ENCODE peak calls at places on chromosomes 5 and 9, in six cellular contexts. One of them, this sample, is unnamed.

GRCh38 chr5:108459661-108460170 is 77.8 kb upstream of the FBXL17 start:
- DNase-seq in H4: no peak
- DNase-seq in NCI-H2171: no peak
- DNase-seq in transverse colon: no peak
- DNase-seq in foreskin fibroblast: no peak
- DNase-seq in WTC11: no peak
- DNase-seq in this sample: no peak

GRCh38 chr5:172093965-172094364 is 87.5 kb upstream of the FBXW11 start:
- DNase-seq in H4: no peak
- DNase-seq in NCI-H2171: no peak
- DNase-seq in transverse colon: no peak
- DNase-seq in foreskin fibroblast: no peak
- DNase-seq in WTC11: no peak
- DNase-seq in this sample: no peak

GRCh38 chr9:6563036-6563435 is 82.5 kb downstream of the GLDC start:
- DNase-seq in H4: no peak
- DNase-seq in NCI-H2171: no peak
- DNase-seq in transverse colon: no peak
- DNase-seq in foreskin fibroblast: peak
- DNase-seq in WTC11: no peak
- DNase-seq in this sample: no peak

GRCh38 chr5:138339086-138339456 is 1.0 kb downstream of the FAM53C start:
- DNase-seq in H4: no peak
- DNase-seq in NCI-H2171: no peak
- DNase-seq in transverse colon: no peak
- DNase-seq in foreskin fibroblast: peak
- DNase-seq in WTC11: no peak
- DNase-seq in this sample: peak

GRCh38 chr5:5591567-5591966 is 169.1 kb downstream of the ICE1 start:
- DNase-seq in H4: no peak
- DNase-seq in NCI-H2171: no peak
- DNase-seq in transverse colon: no peak
- DNase-seq in foreskin fibroblast: no peak
- DNase-seq in WTC11: no peak
- DNase-seq in this sample: no peak

GRCh38 chr5:159582756-159583523 is 252.7 kb upstream of the IL12B start:
- DNase-seq in H4: peak
- DNase-seq in NCI-H2171: no peak
- DNase-seq in transverse colon: no peak
- DNase-seq in foreskin fibroblast: peak
- DNase-seq in WTC11: no peak
- DNase-seq in this sample: no peak

GRCh38 chr5:178332096-178332780 is 99.6 kb upstream of the PHYKPL start:
- DNase-seq in H4: no peak
- DNase-seq in NCI-H2171: no peak
- DNase-seq in transverse colon: no peak
- DNase-seq in foreskin fibroblast: no peak
- DNase-seq in WTC11: no peak
- DNase-seq in this sample: no peak

GRCh38 chr9:134642385-134643181 is 980 bp downstream of the COL5A1 start:
- DNase-seq in H4: peak
- DNase-seq in NCI-H2171: no peak
- DNase-seq in transverse colon: peak
- DNase-seq in foreskin fibroblast: peak
- DNase-seq in WTC11: peak
- DNase-seq in this sample: no peak

GRCh38 chr9:131609116-131609830 is 64.0 kb downstream of the PRRT1B start:
- DNase-seq in H4: peak
- DNase-seq in NCI-H2171: no peak
- DNase-seq in transverse colon: no peak
- DNase-seq in foreskin fibroblast: peak
- DNase-seq in WTC11: no peak
- DNase-seq in this sample: no peak

GRCh38 chr9:92496401-92496800 is 14.1 kb upstream of the ASPN start:
- DNase-seq in H4: no peak
- DNase-seq in NCI-H2171: no peak
- DNase-seq in transverse colon: no peak
- DNase-seq in foreskin fibroblast: peak
- DNase-seq in WTC11: no peak
- DNase-seq in this sample: no peak

GRCh38 chr5:6458833-6459232 is 10.2 kb downstream of the UBE2QL1 start:
- DNase-seq in H4: no peak
- DNase-seq in NCI-H2171: no peak
- DNase-seq in transverse colon: no peak
- DNase-seq in foreskin fibroblast: no peak
- DNase-seq in WTC11: no peak
- DNase-seq in this sample: no peak